ENCODE peak calls at places on chromosome 17, in eight cellular contexts. K is transverse colon, W is fibroblast of mammary gland, V is pancreas, Q is left ventricle myocardium inferior, X is psoas muscle, F is heart right ventricle, E is OCI-LY7. C is an unnamed sample.

GRCh38 chr17:75404739-75405364 is 626 bp downstream of the GRB2 start:
- DNase-seq in E (peak), W (peak), Q (peak), V (peak), K (peak), X (peak), F (peak), C (no peak)

GRCh38 chr17:2484876-2485275 is 26.8 kb downstream of the METTL16 start:
- DNase-seq in Q (no peak), W (no peak), K (no peak), E (no peak), X (no peak), F (no peak), V (no peak), C (no peak)

GRCh38 chr17:75731716-75732498 is 10.6 kb downstream of the ITGB4 start:
- DNase-seq in F (no peak), Q (no peak), K (peak), X (no peak), V (no peak), E (no peak), W (no peak), C (no peak)

GRCh38 chr17:20310481-20310880 is 156.9 kb downstream of the LGALS9B start:
- DNase-seq in E (no peak), F (no peak), V (no peak), K (no peak), Q (no peak), W (no peak), X (no peak), C (no peak)

GRCh38 chr17:42291136-42291535 is 2.8 kb downstream of the STAT5A start:
- DNase-seq in E (no peak), X (no peak), V (no peak), W (no peak), Q (no peak), K (no peak), F (peak), C (no peak)

GRCh38 chr17:4504188-4504587 is 5.5 kb downstream of the SPNS2 start:
- DNase-seq in V (no peak), K (no peak), Q (no peak), W (no peak), X (no peak), E (peak), F (no peak), C (no peak)

GRCh38 chr17:66675273-66675990 is 159.5 kb upstream of the CACNG5 start:
- DNase-seq in F (no peak), V (no peak), Q (no peak), X (no peak), K (no peak), E (no peak), W (no peak), C (no peak)

GRCh38 chr17:53316988-53317387 is 505.7 kb upstream of the KIF2B start:
- DNase-seq in K (no peak), E (no peak), V (no peak), X (no peak), W (no peak), F (no peak), Q (no peak), C (no peak)

GRCh38 chr17:77535435-77535834 is 394.7 kb downstream of the SEC14L1 start:
- DNase-seq in X (no peak), W (no peak), Q (no peak), F (no peak), V (no peak), K (no peak), E (no peak), C (no peak)

GRCh38 chr17:4806420-4806769 is 557 bp upstream of the PLD2 start:
- DNase-seq in F (no peak), E (no peak), K (peak), Q (no peak), W (no peak), X (no peak), V (no peak), C (no peak)

GRCh38 chr17:64496348-64496785 is 487 bp downstream of the POLG2 start:
- DNase-seq in K (no peak), W (no peak), Q (no peak), E (peak), F (no peak), V (no peak), X (no peak), C (no peak)

GRCh38 chr17:77718669-77718961 is 239.9 kb upstream of the TNRC6C start:
- DNase-seq in E (no peak), K (no peak), Q (no peak), F (no peak), V (no peak), X (no peak), W (no peak), C (no peak)

GRCh38 chr17:57915532-57915931 is 39.7 kb downstream of the CUEDC1 start:
- DNase-seq in X (no peak), W (no peak), Q (no peak), K (no peak), E (no peak), F (peak), V (no peak), C (no peak)

GRCh38 chr17:7651097-7651958 is 602 bp downstream of the ATP1B2 start:
- DNase-seq in F (peak), E (no peak), Q (no peak), K (no peak), W (no peak), V (no peak), X (no peak), C (no peak)

GRCh38 chr17:38628441-38628840 is 22.7 kb upstream of the SRCIN1 start:
- DNase-seq in W (peak), Q (no peak), E (peak), K (no peak), X (no peak), V (no peak), F (no peak), C (no peak)

GRCh38 chr17:32483451-32484019 is 3.3 kb upstream of the CDK5R1 start:
- DNase-seq in F (peak), E (peak), W (peak), Q (peak), X (peak), K (no peak), V (peak), C (no peak)

GRCh38 chr17:13594310-13594709 is 7.4 kb downstream of the HS3ST3A1 start:
- DNase-seq in V (no peak), W (peak), F (no peak), E (no peak), Q (no peak), X (no peak), K (no peak), C (no peak)

GRCh38 chr17:54544239-54544638 is 356.4 kb upstream of the TOM1L1 start:
- DNase-seq in V (no peak), Q (no peak), F (peak), K (no peak), X (no peak), W (no peak), E (no peak), C (no peak)

GRCh38 chr17:61551255-61551742 is 39.7 kb downstream of the NACA2 start:
- DNase-seq in F (no peak), Q (no peak), W (peak), X (no peak), K (no peak), V (no peak), E (peak), C (no peak)

DNA sequence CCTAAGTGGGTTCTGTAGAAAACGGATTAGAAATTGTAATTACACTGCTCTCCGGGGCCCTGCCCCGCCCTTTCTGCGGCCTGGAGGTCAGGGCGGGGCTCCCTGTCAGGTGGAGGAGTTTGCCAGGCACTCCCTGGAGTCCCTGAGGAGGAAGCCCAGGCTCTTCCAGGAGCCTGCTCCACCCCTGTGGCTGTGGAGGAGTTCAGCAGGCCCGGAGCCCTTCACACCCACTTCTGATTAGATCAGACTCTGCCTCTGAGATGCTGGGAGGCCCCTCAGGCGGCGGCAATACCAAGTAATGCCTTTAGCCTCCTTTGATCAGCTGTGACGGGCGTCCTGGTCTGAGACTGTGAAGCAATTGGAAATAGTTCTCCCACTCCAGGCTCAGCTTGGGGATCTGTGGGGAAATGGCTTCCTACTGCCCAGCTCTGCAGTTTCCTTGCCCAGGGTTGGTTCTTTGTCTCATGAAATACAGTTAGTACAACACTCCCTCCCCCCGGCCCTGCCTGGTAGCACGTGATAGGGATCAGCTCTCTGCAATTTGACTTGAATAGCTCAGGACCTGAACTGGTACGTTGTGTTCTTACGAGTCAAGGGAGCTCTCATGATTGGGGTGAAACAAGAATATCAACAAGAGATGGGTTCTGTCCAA is 22.3 kb downstream of the BAIAP2 start:
- DNase-seq in E (no peak), Q (peak), X (no peak), F (peak), W (peak), V (no peak), K (peak), C (no peak)
- H3K4me3 ChIP-seq in E (no peak), Q (peak), X (peak), F (no peak), W (no peak), V (no peak), K (no peak), C (no peak)

GRCh38 chr17:81371910-81372760 is 23.1 kb upstream of the BAHCC1 start:
- DNase-seq in V (no peak), K (peak), F (peak), W (no peak), Q (peak), E (no peak), X (peak), C (no peak)
- TF ChIP-seq CTCF in V (no peak), K (peak), F (peak), W (peak), Q (peak), E (peak), X (peak), C (peak)

GRCh38 chr17:39772987-39773664 is 35.4 kb downstream of the GRB7 start:
- DNase-seq in F (no peak), K (no peak), E (no peak), V (no peak), Q (no peak), W (no peak), X (no peak), C (no peak)

GRCh38 chr17:39772415-39772814 is 34.7 kb downstream of the GRB7 start:
- DNase-seq in W (no peak), F (no peak), V (no peak), E (no peak), K (no peak), Q (no peak), X (no peak), C (no peak)

GRCh38 chr17:39774043-39774442 is 36.3 kb downstream of the GRB7 start:
- DNase-seq in E (no peak), Q (no peak), V (no peak), K (no peak), X (no peak), W (no peak), F (no peak), C (no peak)

GRCh38 chr17:39776267-39776666 is 38.5 kb downstream of the GRB7 start:
- DNase-seq in W (no peak), V (no peak), E (no peak), F (no peak), K (no peak), X (no peak), Q (no peak), C (no peak)

DNA sequence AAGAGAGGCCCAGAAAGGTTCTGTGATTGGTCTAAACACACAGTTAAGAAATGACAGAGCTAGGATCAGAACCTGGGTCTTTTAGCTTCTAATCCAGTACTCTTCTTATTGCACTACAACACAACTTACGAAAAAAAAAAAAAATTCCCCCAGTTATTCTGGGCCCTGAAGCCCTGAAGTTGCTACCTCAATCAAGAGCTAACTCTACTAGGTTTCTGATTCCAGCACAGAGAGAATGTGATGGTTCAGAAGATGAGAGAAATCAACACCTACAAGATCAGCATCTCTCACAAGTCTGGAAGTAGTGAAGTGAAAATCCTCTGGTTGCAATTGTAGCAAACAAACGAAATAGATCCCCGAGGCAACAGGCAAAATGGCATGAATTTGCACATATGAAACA is 37.3 kb downstream of the GRB7 start:
- DNase-seq in K (no peak), X (no peak), F (no peak), V (no peak), E (peak), W (no peak), Q (no peak), C (no peak)
- H3K4me3 ChIP-seq in K (no peak), X (no peak), F (no peak), V (no peak), E (peak), W (no peak), Q (no peak), C (no peak)

GRCh38 chr17:11140501-11140900 is 100.5 kb upstream of the SHISA6 start:
- DNase-seq in V (no peak), W (no peak), K (no peak), F (no peak), Q (no peak), X (no peak), E (no peak), C (no peak)

GRCh38 chr17:11140028-11140427 is 101.0 kb upstream of the SHISA6 start:
- DNase-seq in K (no peak), F (peak), V (no peak), W (no peak), X (no peak), Q (no peak), E (no peak), C (no peak)

GRCh38 chr17:11142231-11142630 is 98.8 kb upstream of the SHISA6 start:
- DNase-seq in W (no peak), E (no peak), Q (no peak), K (no peak), V (no peak), X (no peak), F (no peak), C (no peak)

GRCh38 chr17:11144358-11145233 is 96.4 kb upstream of the SHISA6 start:
- DNase-seq in W (peak), V (peak), F (no peak), E (peak), K (peak), Q (no peak), X (no peak), C (no peak)
- TF ChIP-seq CTCF in W (peak), V (peak), F (peak), E (peak), K (peak), Q (peak), X (peak), C (peak)